ENCODE peak calls at places on chromosomes 1 and 21, in ten cellular contexts. One of them, this sample, is unnamed. For H3K4me1, the result is how much of the 10 kb centered on the place peaks cover.

GRCh38 chr1:203607169-203607873 is 19.3 kb upstream of the ATP2B4 start:
- DNase-seq in thyroid gland: peak
- DNase-seq in aorta: no peak
- DNase-seq in breast epithelium: no peak
- DNase-seq in sigmoid colon: no peak
- DNase-seq in neural progenitor cell: no peak
- DNase-seq in PC-3: peak
- DNase-seq in NT2/D1: no peak
- DNase-seq in fibroblast of lung: peak
- DNase-seq in endothelial cell of umbilical vein: peak
- DNase-seq in this sample: no peak

GRCh38 chr21:45837936-45838335 is 143.6 kb upstream of the COL6A1 start:
- DNase-seq in thyroid gland: no peak
- DNase-seq in aorta: peak
- DNase-seq in breast epithelium: no peak
- DNase-seq in sigmoid colon: no peak
- DNase-seq in neural progenitor cell: no peak
- DNase-seq in PC-3: no peak
- DNase-seq in NT2/D1: no peak
- DNase-seq in fibroblast of lung: no peak
- DNase-seq in endothelial cell of umbilical vein: no peak
- DNase-seq in this sample: no peak

GRCh38 chr1:2821970-2822620 is 20.6 kb upstream of the TTC34 start:
- DNase-seq in thyroid gland: peak
- DNase-seq in aorta: peak
- DNase-seq in breast epithelium: no peak
- DNase-seq in sigmoid colon: no peak
- DNase-seq in neural progenitor cell: no peak
- DNase-seq in PC-3: peak
- DNase-seq in NT2/D1: no peak
- DNase-seq in fibroblast of lung: no peak
- DNase-seq in endothelial cell of umbilical vein: no peak
- DNase-seq in this sample: peak

GRCh38 chr1:108070662-108071061 is 105.7 kb upstream of the VAV3 start:
- DNase-seq in thyroid gland: no peak
- DNase-seq in aorta: no peak
- DNase-seq in breast epithelium: no peak
- DNase-seq in sigmoid colon: no peak
- DNase-seq in neural progenitor cell: no peak
- DNase-seq in PC-3: no peak
- DNase-seq in NT2/D1: no peak
- DNase-seq in fibroblast of lung: no peak
- DNase-seq in endothelial cell of umbilical vein: no peak
- DNase-seq in this sample: no peak

GRCh38 chr1:18069903-18070302 is 37.7 kb upstream of the IGSF21 start:
- DNase-seq in thyroid gland: no peak
- DNase-seq in aorta: no peak
- DNase-seq in breast epithelium: no peak
- DNase-seq in sigmoid colon: no peak
- DNase-seq in neural progenitor cell: no peak
- DNase-seq in PC-3: no peak
- DNase-seq in NT2/D1: no peak
- DNase-seq in fibroblast of lung: no peak
- DNase-seq in endothelial cell of umbilical vein: no peak
- DNase-seq in this sample: no peak

GRCh38 chr21:40846057-40846456 is 901 bp downstream of the DSCAM start:
- DNase-seq in thyroid gland: no peak
- DNase-seq in aorta: no peak
- DNase-seq in breast epithelium: no peak
- DNase-seq in sigmoid colon: no peak
- DNase-seq in neural progenitor cell: no peak
- DNase-seq in PC-3: peak
- DNase-seq in NT2/D1: no peak
- DNase-seq in fibroblast of lung: no peak
- DNase-seq in endothelial cell of umbilical vein: no peak
- DNase-seq in this sample: no peak

GRCh38 chr21:45153358-45154318 is 79.3 kb downstream of the ADARB1 start:
- DNase-seq in thyroid gland: no peak
- DNase-seq in aorta: peak
- DNase-seq in breast epithelium: peak
- DNase-seq in sigmoid colon: peak
- DNase-seq in neural progenitor cell: no peak
- DNase-seq in PC-3: no peak
- DNase-seq in NT2/D1: no peak
- DNase-seq in fibroblast of lung: peak
- DNase-seq in endothelial cell of umbilical vein: no peak
- DNase-seq in this sample: no peak

GRCh38 chr21:43611598-43612369 is 47.5 kb downstream of the HSF2BP start:
- DNase-seq in thyroid gland: peak
- DNase-seq in aorta: peak
- DNase-seq in breast epithelium: peak
- DNase-seq in sigmoid colon: peak
- DNase-seq in neural progenitor cell: peak
- DNase-seq in PC-3: peak
- DNase-seq in NT2/D1: peak
- DNase-seq in fibroblast of lung: no peak
- DNase-seq in endothelial cell of umbilical vein: peak
- DNase-seq in this sample: peak

GRCh38 chr1:3868464-3869006 is 11.3 kb downstream of the DFFB start:
- DNase-seq in thyroid gland: no peak
- DNase-seq in aorta: no peak
- DNase-seq in breast epithelium: no peak
- DNase-seq in sigmoid colon: no peak
- DNase-seq in neural progenitor cell: no peak
- DNase-seq in PC-3: no peak
- DNase-seq in NT2/D1: no peak
- DNase-seq in fibroblast of lung: no peak
- DNase-seq in endothelial cell of umbilical vein: no peak
- DNase-seq in this sample: peak

DNA sequence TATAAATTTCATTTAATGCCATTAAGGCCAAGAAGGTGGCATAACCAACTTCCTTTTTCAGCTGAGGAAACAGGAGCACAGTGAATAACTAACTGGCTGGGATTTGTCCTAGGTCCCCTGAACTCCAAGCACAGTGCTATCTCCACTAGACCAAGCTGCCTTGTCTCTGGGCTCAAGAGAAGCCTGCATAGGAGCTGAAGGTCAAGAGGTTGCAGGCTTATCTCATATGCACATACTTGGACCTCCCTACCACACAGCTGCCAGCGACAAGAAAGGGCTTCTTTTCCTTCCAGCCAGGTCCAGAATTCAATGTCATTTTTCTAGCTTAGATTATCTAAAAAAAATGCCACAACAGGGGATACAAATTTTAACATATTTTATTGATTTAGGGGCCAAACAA is 27.1 kb downstream of the AK2 start:
- DNase-seq in thyroid gland: no peak
- DNase-seq in aorta: no peak
- DNase-seq in breast epithelium: no peak
- DNase-seq in sigmoid colon: no peak
- DNase-seq in neural progenitor cell: no peak
- DNase-seq in PC-3: no peak
- DNase-seq in NT2/D1: no peak
- DNase-seq in fibroblast of lung: no peak
- DNase-seq in endothelial cell of umbilical vein: no peak
- DNase-seq in this sample: no peak
- H3K4me1 ChIP-seq in thyroid gland: under half
- H3K4me1 ChIP-seq in aorta: under half
- H3K4me1 ChIP-seq in breast epithelium: under half
- H3K4me1 ChIP-seq in sigmoid colon: under half
- H3K4me1 ChIP-seq in neural progenitor cell: under half
- H3K4me1 ChIP-seq in PC-3: under half
- H3K4me1 ChIP-seq in NT2/D1: under half
- H3K4me1 ChIP-seq in fibroblast of lung: under half
- H3K4me1 ChIP-seq in endothelial cell of umbilical vein: under half
- H3K4me1 ChIP-seq in this sample: half or more

GRCh38 chr1:6869002-6869380 is 83.7 kb downstream of the CAMTA1 start:
- DNase-seq in thyroid gland: no peak
- DNase-seq in aorta: no peak
- DNase-seq in breast epithelium: no peak
- DNase-seq in sigmoid colon: no peak
- DNase-seq in neural progenitor cell: peak
- DNase-seq in PC-3: no peak
- DNase-seq in NT2/D1: no peak
- DNase-seq in fibroblast of lung: no peak
- DNase-seq in endothelial cell of umbilical vein: no peak
- DNase-seq in this sample: no peak
- H3K4me1 ChIP-seq in thyroid gland: half or more
- H3K4me1 ChIP-seq in aorta: under half
- H3K4me1 ChIP-seq in breast epithelium: under half
- H3K4me1 ChIP-seq in sigmoid colon: under half
- H3K4me1 ChIP-seq in neural progenitor cell: under half
- H3K4me1 ChIP-seq in PC-3: under half
- H3K4me1 ChIP-seq in NT2/D1: under half
- H3K4me1 ChIP-seq in fibroblast of lung: under half
- H3K4me1 ChIP-seq in endothelial cell of umbilical vein: under half
- H3K4me1 ChIP-seq in this sample: under half

GRCh38 chr21:15063821-15064575 is 802 bp downstream of the NRIP1 start:
- DNase-seq in thyroid gland: peak
- DNase-seq in aorta: peak
- DNase-seq in breast epithelium: peak
- DNase-seq in sigmoid colon: peak
- DNase-seq in neural progenitor cell: peak
- DNase-seq in PC-3: peak
- DNase-seq in NT2/D1: no peak
- DNase-seq in fibroblast of lung: peak
- DNase-seq in endothelial cell of umbilical vein: no peak
- DNase-seq in this sample: peak

GRCh38 chr21:15061747-15062146 is 3.1 kb downstream of the NRIP1 start:
- DNase-seq in thyroid gland: no peak
- DNase-seq in aorta: no peak
- DNase-seq in breast epithelium: no peak
- DNase-seq in sigmoid colon: no peak
- DNase-seq in neural progenitor cell: no peak
- DNase-seq in PC-3: no peak
- DNase-seq in NT2/D1: no peak
- DNase-seq in fibroblast of lung: no peak
- DNase-seq in endothelial cell of umbilical vein: peak
- DNase-seq in this sample: no peak

GRCh38 chr21:15063081-15063820 is 1.5 kb downstream of the NRIP1 start:
- DNase-seq in thyroid gland: peak
- DNase-seq in aorta: no peak
- DNase-seq in breast epithelium: no peak
- DNase-seq in sigmoid colon: no peak
- DNase-seq in neural progenitor cell: peak
- DNase-seq in PC-3: peak
- DNase-seq in NT2/D1: no peak
- DNase-seq in fibroblast of lung: peak
- DNase-seq in endothelial cell of umbilical vein: peak
- DNase-seq in this sample: no peak

GRCh38 chr21:15061284-15061683 is 3.5 kb downstream of the NRIP1 start:
- DNase-seq in thyroid gland: no peak
- DNase-seq in aorta: no peak
- DNase-seq in breast epithelium: no peak
- DNase-seq in sigmoid colon: no peak
- DNase-seq in neural progenitor cell: no peak
- DNase-seq in PC-3: no peak
- DNase-seq in NT2/D1: no peak
- DNase-seq in fibroblast of lung: no peak
- DNase-seq in endothelial cell of umbilical vein: peak
- DNase-seq in this sample: no peak

GRCh38 chr21:15062566-15062965 is 2.2 kb downstream of the NRIP1 start:
- DNase-seq in thyroid gland: no peak
- DNase-seq in aorta: no peak
- DNase-seq in breast epithelium: no peak
- DNase-seq in sigmoid colon: no peak
- DNase-seq in neural progenitor cell: no peak
- DNase-seq in PC-3: peak
- DNase-seq in NT2/D1: no peak
- DNase-seq in fibroblast of lung: peak
- DNase-seq in endothelial cell of umbilical vein: peak
- DNase-seq in this sample: no peak
- H3K4me1 ChIP-seq in thyroid gland: under half
- H3K4me1 ChIP-seq in aorta: under half
- H3K4me1 ChIP-seq in breast epithelium: under half
- H3K4me1 ChIP-seq in sigmoid colon: half or more
- H3K4me1 ChIP-seq in neural progenitor cell: under half
- H3K4me1 ChIP-seq in PC-3: under half
- H3K4me1 ChIP-seq in NT2/D1: under half
- H3K4me1 ChIP-seq in fibroblast of lung: under half
- H3K4me1 ChIP-seq in endothelial cell of umbilical vein: under half
- H3K4me1 ChIP-seq in this sample: half or more

GRCh38 chr1:155938220-155938627 is 3.2 kb upstream of the RXFP4 start:
- DNase-seq in thyroid gland: peak
- DNase-seq in aorta: no peak
- DNase-seq in breast epithelium: no peak
- DNase-seq in sigmoid colon: no peak
- DNase-seq in neural progenitor cell: peak
- DNase-seq in PC-3: peak
- DNase-seq in NT2/D1: peak
- DNase-seq in fibroblast of lung: peak
- DNase-seq in endothelial cell of umbilical vein: peak
- DNase-seq in this sample: no peak
- H3K4me1 ChIP-seq in thyroid gland: under half
- H3K4me1 ChIP-seq in aorta: under half
- H3K4me1 ChIP-seq in breast epithelium: under half
- H3K4me1 ChIP-seq in sigmoid colon: under half
- H3K4me1 ChIP-seq in neural progenitor cell: under half
- H3K4me1 ChIP-seq in PC-3: under half
- H3K4me1 ChIP-seq in NT2/D1: under half
- H3K4me1 ChIP-seq in fibroblast of lung: under half
- H3K4me1 ChIP-seq in endothelial cell of umbilical vein: under half
- H3K4me1 ChIP-seq in this sample: half or more

This sample was measured in lower lobe of right lung.